ENCODE peak calls at places on chromosomes 6 and 20, in four cellular contexts. One of them, this sample, is unnamed. For H3K27me3, the result is how much of the 10 kb centered on the place peaks cover.

GRCh38 chr6:38039497-38039896 is 220.0 kb downstream of the ZFAND3 start:
- DNase-seq in CD4-positive, alpha-beta memory T cell: no peak
- DNase-seq in aorta: no peak
- DNase-seq in spleen: no peak
- DNase-seq in this sample: no peak

GRCh38 chr20:63183422-63184146 is 32.3 kb downstream of the YTHDF1 start:
- DNase-seq in CD4-positive, alpha-beta memory T cell: peak
- DNase-seq in aorta: no peak
- DNase-seq in spleen: peak
- DNase-seq in this sample: no peak

GRCh38 chr6:81241717-81242116 is 510.8 kb downstream of the TENT5A start:
- DNase-seq in CD4-positive, alpha-beta memory T cell: no peak
- DNase-seq in aorta: no peak
- DNase-seq in spleen: no peak
- DNase-seq in this sample: no peak

GRCh38 chr6:83378621-83379388 is 52.0 kb downstream of the ME1 start:
- DNase-seq in CD4-positive, alpha-beta memory T cell: no peak
- DNase-seq in aorta: no peak
- DNase-seq in spleen: no peak
- DNase-seq in this sample: no peak

GRCh38 chr6:24321538-24322162 is 36.2 kb downstream of the DCDC2 start:
- DNase-seq in CD4-positive, alpha-beta memory T cell: no peak
- DNase-seq in aorta: no peak
- DNase-seq in spleen: no peak
- DNase-seq in this sample: no peak

GRCh38 chr6:14889172-14889571 is 356.7 kb upstream of the JARID2 start:
- DNase-seq in CD4-positive, alpha-beta memory T cell: no peak
- DNase-seq in aorta: no peak
- DNase-seq in spleen: no peak
- DNase-seq in this sample: no peak

GRCh38 chr6:87095056-87095527 is at the start of gene CGA:
- DNase-seq in CD4-positive, alpha-beta memory T cell: no peak
- DNase-seq in aorta: no peak
- DNase-seq in spleen: no peak
- DNase-seq in this sample: no peak

GRCh38 chr20:5674176-5674660 is 76.0 kb upstream of the SHLD1 start:
- DNase-seq in CD4-positive, alpha-beta memory T cell: no peak
- DNase-seq in aorta: no peak
- DNase-seq in spleen: no peak
- DNase-seq in this sample: no peak

GRCh38 chr6:169263836-169264608 is 10.4 kb upstream of the THBS2 start:
- DNase-seq in CD4-positive, alpha-beta memory T cell: no peak
- DNase-seq in aorta: no peak
- DNase-seq in spleen: peak
- DNase-seq in this sample: no peak

GRCh38 chr20:54744097-54744496 is 268.7 kb downstream of the DOK5 start:
- DNase-seq in CD4-positive, alpha-beta memory T cell: no peak
- DNase-seq in aorta: no peak
- DNase-seq in spleen: no peak
- DNase-seq in this sample: no peak

GRCh38 chr20:24648481-24648880 is 179.1 kb downstream of the SYNDIG1 start:
- DNase-seq in CD4-positive, alpha-beta memory T cell: no peak
- DNase-seq in aorta: peak
- DNase-seq in spleen: peak
- DNase-seq in this sample: no peak

GRCh38 chr20:278607-279571 is 11.7 kb downstream of the C20orf96 start:
- DNase-seq in CD4-positive, alpha-beta memory T cell: no peak
- DNase-seq in aorta: no peak
- DNase-seq in spleen: no peak
- DNase-seq in this sample: no peak

GRCh38 chr20:4020256-4020655 is 4.9 kb upstream of the RNF24 start:
- DNase-seq in CD4-positive, alpha-beta memory T cell: no peak
- DNase-seq in aorta: no peak
- DNase-seq in spleen: no peak
- DNase-seq in this sample: no peak

GRCh38 chr6:4402477-4402976 is 267.2 kb upstream of the ECI2 start:
- DNase-seq in CD4-positive, alpha-beta memory T cell: no peak
- DNase-seq in aorta: no peak
- DNase-seq in spleen: no peak
- DNase-seq in this sample: no peak

GRCh38 chr20:47934761-47935160 is 149.5 kb upstream of the SULF2 start:
- DNase-seq in CD4-positive, alpha-beta memory T cell: no peak
- DNase-seq in aorta: no peak
- DNase-seq in spleen: no peak
- DNase-seq in this sample: no peak

GRCh38 chr20:19026901-19027644 is 185.4 kb upstream of the SLC24A3 start:
- DNase-seq in CD4-positive, alpha-beta memory T cell: no peak
- DNase-seq in aorta: no peak
- DNase-seq in spleen: no peak
- DNase-seq in this sample: no peak

GRCh38 chr20:58867211-58867610 is 14.7 kb downstream of the GNAS start:
- DNase-seq in CD4-positive, alpha-beta memory T cell: no peak
- DNase-seq in aorta: no peak
- DNase-seq in spleen: no peak
- DNase-seq in this sample: no peak

GRCh38 chr20:57596998-57597939 is 23.0 kb downstream of the ZBP1 start:
- DNase-seq in CD4-positive, alpha-beta memory T cell: peak
- DNase-seq in aorta: peak
- DNase-seq in spleen: peak
- DNase-seq in this sample: peak

GRCh38 chr20:19695081-19695480 is 63.0 kb upstream of the RIN2 start:
- DNase-seq in CD4-positive, alpha-beta memory T cell: no peak
- DNase-seq in aorta: no peak
- DNase-seq in spleen: no peak
- DNase-seq in this sample: no peak

GRCh38 chr6:8006208-8006607 is 58.0 kb downstream of the BLOC1S5 start:
- DNase-seq in CD4-positive, alpha-beta memory T cell: no peak
- DNase-seq in aorta: no peak
- DNase-seq in spleen: no peak
- DNase-seq in this sample: no peak

GRCh38 chr20:52493177-52493711 is 301.7 kb upstream of the ZFP64 start:
- DNase-seq in CD4-positive, alpha-beta memory T cell: no peak
- DNase-seq in aorta: no peak
- DNase-seq in spleen: no peak
- DNase-seq in this sample: no peak

GRCh38 chr20:39376788-39377187 is 414.6 kb downstream of the DHX35 start:
- DNase-seq in CD4-positive, alpha-beta memory T cell: no peak
- DNase-seq in aorta: no peak
- DNase-seq in spleen: no peak
- DNase-seq in this sample: no peak

GRCh38 chr6:41059569-41059968 is 6.6 kb downstream of the APOBEC2 start:
- DNase-seq in CD4-positive, alpha-beta memory T cell: no peak
- DNase-seq in aorta: no peak
- DNase-seq in spleen: no peak
- DNase-seq in this sample: no peak

GRCh38 chr6:81485395-81485794 is 267.1 kb downstream of the TENT5A start:
- DNase-seq in CD4-positive, alpha-beta memory T cell: no peak
- DNase-seq in aorta: no peak
- DNase-seq in spleen: no peak
- DNase-seq in this sample: no peak

GRCh38 chr6:153816306-153816845 is 222.7 kb upstream of the OPRM1 start:
- DNase-seq in CD4-positive, alpha-beta memory T cell: no peak
- DNase-seq in aorta: no peak
- DNase-seq in spleen: no peak
- DNase-seq in this sample: no peak

GRCh38 chr20:4445331-4445730 is 276.4 kb upstream of the PRND start:
- DNase-seq in CD4-positive, alpha-beta memory T cell: no peak
- DNase-seq in aorta: no peak
- DNase-seq in spleen: no peak
- DNase-seq in this sample: no peak

GRCh38 chr6:89400912-89401399 is 11.1 kb downstream of the RRAGD start:
- DNase-seq in CD4-positive, alpha-beta memory T cell: no peak
- DNase-seq in aorta: no peak
- DNase-seq in spleen: no peak
- DNase-seq in this sample: no peak

GRCh38 chr6:36930483-36930882 is 24.1 kb upstream of the PI16 start:
- DNase-seq in CD4-positive, alpha-beta memory T cell: no peak
- DNase-seq in aorta: no peak
- DNase-seq in spleen: no peak
- DNase-seq in this sample: no peak

DNA sequence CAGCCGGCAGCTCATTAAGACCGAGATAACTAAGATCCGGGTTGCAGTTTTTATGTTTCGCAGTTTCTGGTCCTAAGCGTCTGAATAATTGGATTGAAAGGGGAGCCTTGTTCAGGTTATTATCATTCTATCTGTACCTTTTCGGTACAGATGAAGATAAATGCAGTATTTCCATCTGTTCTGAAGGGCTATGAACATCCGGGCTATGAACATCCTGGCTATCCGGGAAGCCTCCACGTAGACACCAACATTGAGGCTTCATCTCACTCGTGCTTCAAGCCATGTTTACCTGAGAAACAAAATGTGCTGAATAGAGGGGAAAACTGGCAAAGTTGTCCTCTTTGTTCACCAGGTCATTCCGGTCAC is 399 bp upstream of the REPS1 start:
- DNase-seq in CD4-positive, alpha-beta memory T cell: no peak
- DNase-seq in aorta: no peak
- DNase-seq in spleen: no peak
- DNase-seq in this sample: no peak
- H3K27me3 ChIP-seq in CD4-positive, alpha-beta memory T cell: under half
- H3K27me3 ChIP-seq in aorta: under half
- H3K27me3 ChIP-seq in spleen: under half
- H3K27me3 ChIP-seq in this sample: under half

GRCh38 chr6:10404799-10405524 is 9.9 kb downstream of the TFAP2A start:
- DNase-seq in CD4-positive, alpha-beta memory T cell: no peak
- DNase-seq in aorta: no peak
- DNase-seq in spleen: no peak
- DNase-seq in this sample: no peak

GRCh38 chr6:10407674-10408054 is 7.2 kb downstream of the TFAP2A start:
- DNase-seq in CD4-positive, alpha-beta memory T cell: no peak
- DNase-seq in aorta: no peak
- DNase-seq in spleen: no peak
- DNase-seq in this sample: no peak

GRCh38 chr6:10409160-10409765 is 5.6 kb downstream of the TFAP2A start:
- DNase-seq in CD4-positive, alpha-beta memory T cell: no peak
- DNase-seq in aorta: no peak
- DNase-seq in spleen: no peak
- DNase-seq in this sample: no peak

GRCh38 chr6:10406556-10406955 is 8.3 kb downstream of the TFAP2A start:
- DNase-seq in CD4-positive, alpha-beta memory T cell: no peak
- DNase-seq in aorta: no peak
- DNase-seq in spleen: no peak
- DNase-seq in this sample: no peak

DNA sequence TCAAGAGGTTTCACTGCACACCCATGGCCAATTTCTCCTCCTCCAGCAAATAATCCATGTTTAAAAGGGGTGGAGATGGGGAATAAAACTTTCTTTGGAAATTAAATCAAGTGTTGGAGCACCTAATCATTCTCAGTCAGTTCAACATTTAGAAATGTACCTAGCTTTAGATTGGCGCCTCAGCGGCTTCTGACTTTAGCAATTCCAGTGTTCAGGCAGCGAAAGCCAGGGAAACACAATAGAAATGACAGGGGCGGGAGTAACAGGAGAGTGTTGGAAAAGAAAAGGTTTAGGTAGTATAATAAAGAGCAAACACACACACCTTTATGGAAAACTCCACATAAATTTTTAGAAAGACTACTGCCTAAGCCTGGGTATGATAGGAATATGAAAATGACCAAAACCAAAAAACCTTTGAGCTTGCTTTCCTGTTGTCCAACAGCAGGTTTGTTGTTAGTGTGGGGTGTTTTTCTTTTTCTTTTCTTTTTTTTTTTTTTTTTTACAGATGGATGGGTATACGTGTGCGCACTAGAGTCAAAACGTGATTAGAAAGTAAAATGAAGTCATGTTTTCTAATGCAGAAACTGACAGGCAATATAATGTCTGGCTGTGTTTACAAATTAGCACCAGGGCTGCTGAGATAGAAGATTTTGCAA is 7.7 kb downstream of the TFAP2A start:
- DNase-seq in CD4-positive, alpha-beta memory T cell: no peak
- DNase-seq in aorta: no peak
- DNase-seq in spleen: no peak
- DNase-seq in this sample: no peak
- H3K27me3 ChIP-seq in CD4-positive, alpha-beta memory T cell: under half
- H3K27me3 ChIP-seq in aorta: under half
- H3K27me3 ChIP-seq in spleen: half or more
- H3K27me3 ChIP-seq in this sample: under half

GRCh38 chr20:10216146-10216741 is 2.4 kb upstream of the SNAP25 start:
- DNase-seq in CD4-positive, alpha-beta memory T cell: no peak
- DNase-seq in aorta: no peak
- DNase-seq in spleen: no peak
- DNase-seq in this sample: no peak
- H3K27me3 ChIP-seq in CD4-positive, alpha-beta memory T cell: under half
- H3K27me3 ChIP-seq in aorta: under half
- H3K27me3 ChIP-seq in spleen: half or more
- H3K27me3 ChIP-seq in this sample: under half

GRCh38 chr20:2692036-2692885 is at the start of gene EBF4:
- DNase-seq in CD4-positive, alpha-beta memory T cell: peak
- DNase-seq in aorta: peak
- DNase-seq in spleen: peak
- DNase-seq in this sample: peak
- H3K27me3 ChIP-seq in CD4-positive, alpha-beta memory T cell: under half
- H3K27me3 ChIP-seq in aorta: under half
- H3K27me3 ChIP-seq in spleen: half or more
- H3K27me3 ChIP-seq in this sample: under half

GRCh38 chr6:149235130-149235561 is 82.4 kb upstream of the TAB2 start:
- DNase-seq in CD4-positive, alpha-beta memory T cell: no peak
- DNase-seq in aorta: no peak
- DNase-seq in spleen: no peak
- DNase-seq in this sample: no peak

GRCh38 chr6:149230729-149231434 is 86.6 kb upstream of the TAB2 start:
- DNase-seq in CD4-positive, alpha-beta memory T cell: no peak
- DNase-seq in aorta: no peak
- DNase-seq in spleen: no peak
- DNase-seq in this sample: no peak

GRCh38 chr6:149231786-149232185 is 85.7 kb upstream of the TAB2 start:
- DNase-seq in CD4-positive, alpha-beta memory T cell: no peak
- DNase-seq in aorta: no peak
- DNase-seq in spleen: no peak
- DNase-seq in this sample: no peak

GRCh38 chr6:149234051-149234962 is 83.2 kb upstream of the TAB2 start:
- DNase-seq in CD4-positive, alpha-beta memory T cell: peak
- DNase-seq in aorta: no peak
- DNase-seq in spleen: no peak
- DNase-seq in this sample: no peak

GRCh38 chr6:149233056-149233715 is 84.3 kb upstream of the TAB2 start:
- DNase-seq in CD4-positive, alpha-beta memory T cell: peak
- DNase-seq in aorta: no peak
- DNase-seq in spleen: no peak
- DNase-seq in this sample: peak
- H3K27me3 ChIP-seq in CD4-positive, alpha-beta memory T cell: under half
- H3K27me3 ChIP-seq in aorta: under half
- H3K27me3 ChIP-seq in spleen: under half
- H3K27me3 ChIP-seq in this sample: under half

DNA sequence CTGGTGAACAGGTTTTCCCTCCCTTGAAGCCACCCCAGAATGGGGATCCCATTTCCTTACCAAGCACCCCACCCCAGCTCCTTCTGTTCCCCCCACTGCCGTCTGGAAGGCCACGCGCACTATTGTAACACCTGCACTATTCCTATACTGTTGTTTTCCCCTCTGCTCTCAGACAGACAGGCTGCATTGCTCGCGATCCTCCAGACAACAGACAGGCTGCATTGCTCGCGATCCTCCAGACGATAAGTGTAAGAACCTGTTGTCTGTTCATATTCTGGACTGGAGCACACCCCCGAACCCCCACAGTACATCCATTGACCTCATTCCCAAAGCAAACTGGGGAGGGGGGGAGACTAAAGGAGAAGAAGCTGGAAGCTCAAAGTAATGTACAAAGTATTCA is 72.7 kb downstream of the LY86 start:
- DNase-seq in CD4-positive, alpha-beta memory T cell: no peak
- DNase-seq in aorta: no peak
- DNase-seq in spleen: no peak
- DNase-seq in this sample: no peak
- H3K27me3 ChIP-seq in CD4-positive, alpha-beta memory T cell: under half
- H3K27me3 ChIP-seq in aorta: under half
- H3K27me3 ChIP-seq in spleen: under half
- H3K27me3 ChIP-seq in this sample: under half

This sample was measured in effector memory CD4-positive, alpha-beta T cell.